ENCODE peak calls at places on chromosomes 12 and 14, in four cellular contexts. One of them, this sample, is unnamed.

GRCh38 chr12:118337194-118337838 is 35.4 kb downstream of the TAOK3 start:
- DNase-seq in osteocyte: no peak
- DNase-seq in NCI-H2107: no peak
- DNase-seq in cardiac fibroblast: peak; percentile 56
- DNase-seq in this sample: no peak

GRCh38 chr12:119088917-119089667 is 89.6 kb upstream of the HSPB8 start:
- DNase-seq in osteocyte: no peak
- DNase-seq in NCI-H2107: no peak
- DNase-seq in cardiac fibroblast: no peak
- DNase-seq in this sample: no peak

GRCh38 chr12:117342682-117343081 is 18.7 kb downstream of the NOS1 start:
- DNase-seq in osteocyte: no peak
- DNase-seq in NCI-H2107: no peak
- DNase-seq in cardiac fibroblast: no peak
- DNase-seq in this sample: no peak

GRCh38 chr14:89493877-89494634 is 77.0 kb upstream of the FOXN3 start:
- DNase-seq in osteocyte: no peak
- DNase-seq in NCI-H2107: no peak
- DNase-seq in cardiac fibroblast: peak; percentile 26
- DNase-seq in this sample: no peak

GRCh38 chr12:21852251-21852650 is 77.7 kb upstream of the KCNJ8 start:
- DNase-seq in osteocyte: no peak
- DNase-seq in NCI-H2107: no peak
- DNase-seq in cardiac fibroblast: peak; percentile 12
- DNase-seq in this sample: no peak

GRCh38 chr12:4215862-4216541 is 57.6 kb upstream of the CCND2 start:
- DNase-seq in osteocyte: peak; percentile 27
- DNase-seq in NCI-H2107: no peak
- DNase-seq in cardiac fibroblast: no peak
- DNase-seq in this sample: no peak

GRCh38 chr12:125734137-125734536 is 668.9 kb downstream of the AACS start:
- DNase-seq in osteocyte: no peak
- DNase-seq in NCI-H2107: no peak
- DNase-seq in cardiac fibroblast: no peak
- DNase-seq in this sample: no peak

GRCh38 chr14:97185186-97185585 is 388.0 kb downstream of the VRK1 start:
- DNase-seq in osteocyte: no peak
- DNase-seq in NCI-H2107: no peak
- DNase-seq in cardiac fibroblast: no peak
- DNase-seq in this sample: no peak

GRCh38 chr12:112537710-112538396 is 119.1 kb downstream of the PTPN11 start:
- DNase-seq in osteocyte: no peak
- DNase-seq in NCI-H2107: no peak
- DNase-seq in cardiac fibroblast: peak; percentile 29
- DNase-seq in this sample: peak; percentile 62

GRCh38 chr14:57209561-57209960 is 59.1 kb downstream of the EXOC5 start:
- DNase-seq in osteocyte: no peak
- DNase-seq in NCI-H2107: no peak
- DNase-seq in cardiac fibroblast: peak; percentile 22
- DNase-seq in this sample: no peak

GRCh38 chr12:52506858-52507715 is 13.1 kb downstream of the KRT5 start:
- DNase-seq in osteocyte: no peak
- DNase-seq in NCI-H2107: peak; percentile 41
- DNase-seq in cardiac fibroblast: peak; percentile 91
- DNase-seq in this sample: no peak

GRCh38 chr14:75537071-75537470 is 14.8 kb downstream of the BATF start:
- DNase-seq in osteocyte: no peak
- DNase-seq in NCI-H2107: no peak
- DNase-seq in cardiac fibroblast: no peak
- DNase-seq in this sample: no peak

GRCh38 chr12:122374707-122375106 is 47.8 kb downstream of the CLIP1 start:
- DNase-seq in osteocyte: no peak
- DNase-seq in NCI-H2107: no peak
- DNase-seq in cardiac fibroblast: no peak
- DNase-seq in this sample: no peak

GRCh38 chr12:31006416-31007152 is 67.1 kb upstream of the DDX11 start:
- DNase-seq in osteocyte: no peak
- DNase-seq in NCI-H2107: no peak
- DNase-seq in cardiac fibroblast: no peak
- DNase-seq in this sample: no peak

GRCh38 chr12:67111182-67111581 is 158.0 kb upstream of the CAND1 start:
- DNase-seq in osteocyte: no peak
- DNase-seq in NCI-H2107: no peak
- DNase-seq in cardiac fibroblast: no peak
- DNase-seq in this sample: no peak

GRCh38 chr12:19239046-19239445 is 109.5 kb downstream of the PLEKHA5 start:
- DNase-seq in osteocyte: no peak
- DNase-seq in NCI-H2107: no peak
- DNase-seq in cardiac fibroblast: no peak
- DNase-seq in this sample: no peak

GRCh38 chr12:60072911-60073310 is 477.1 kb downstream of the SLC16A7 start:
- DNase-seq in osteocyte: no peak
- DNase-seq in NCI-H2107: no peak
- DNase-seq in cardiac fibroblast: peak; percentile 0
- DNase-seq in this sample: no peak

GRCh38 chr12:130571089-130571488 is 145.0 kb downstream of the RIMBP2 start:
- DNase-seq in osteocyte: no peak
- DNase-seq in NCI-H2107: no peak
- DNase-seq in cardiac fibroblast: no peak
- DNase-seq in this sample: no peak

GRCh38 chr14:101216725-101217463 is 313.4 kb upstream of the RTL1 start:
- DNase-seq in osteocyte: peak; percentile 54
- DNase-seq in NCI-H2107: no peak
- DNase-seq in cardiac fibroblast: no peak
- DNase-seq in this sample: no peak

GRCh38 chr14:79668941-79669340 is 542.4 kb downstream of the DIO2 start:
- DNase-seq in osteocyte: no peak
- DNase-seq in NCI-H2107: no peak
- DNase-seq in cardiac fibroblast: no peak
- DNase-seq in this sample: no peak

GRCh38 chr14:97878206-97878605 is 1081.0 kb downstream of the VRK1 start:
- DNase-seq in osteocyte: no peak
- DNase-seq in NCI-H2107: no peak
- DNase-seq in cardiac fibroblast: no peak
- DNase-seq in this sample: no peak

GRCh38 chr12:109524466-109525278 is 47.2 kb downstream of the UBE3B start:
- DNase-seq in osteocyte: no peak
- DNase-seq in NCI-H2107: no peak
- DNase-seq in cardiac fibroblast: no peak
- DNase-seq in this sample: no peak